ENCODE peak calls at places on chromosomes 3 and 15, in seven cellular contexts. N is AG10803, V is Calu3, K is kidney epithelial cell, A is T-helper 2 cell, L is lower lobe of right lung, Y is posterior cingulate gyrus. R is an unnamed sample.

GRCh38 chr15:52255008-52255407 is 40.6 kb downstream of the MYO5C start:
- DNase-seq in N (peak), V (no peak), K (no peak), A (no peak), L (no peak), Y (no peak), R (no peak)

GRCh38 chr3:107892960-107893359 is 197.9 kb downstream of the CD47 start:
- DNase-seq in N (peak), V (no peak), K (no peak), A (no peak), L (no peak), Y (no peak), R (no peak)

GRCh38 chr3:136070953-136071949 is 105.7 kb downstream of the PPP2R3A start:
- DNase-seq in N (peak), V (no peak), K (no peak), A (no peak), L (no peak), Y (no peak), R (peak)

GRCh38 chr3:169604568-169604967 is 58.9 kb downstream of the MECOM start:
- DNase-seq in N (peak), V (peak), K (no peak), A (no peak), L (no peak), Y (no peak), R (no peak)

GRCh38 chr15:52163321-52164190 is 27.6 kb downstream of the GNB5 start:
- DNase-seq in N (no peak), V (no peak), K (no peak), A (no peak), L (no peak), Y (peak), R (peak)

GRCh38 chr3:51703026-51703775 is 3.7 kb upstream of the GRM2 start:
- DNase-seq in N (no peak), V (no peak), K (no peak), A (no peak), L (peak), Y (peak), R (no peak)

GRCh38 chr3:76859596-76859995 is 180.3 kb upstream of the ROBO2 start:
- DNase-seq in N (no peak), V (no peak), K (no peak), A (no peak), L (no peak), Y (no peak), R (peak)

GRCh38 chr3:32994045-32994444 is 42.6 kb downstream of the CCR4 start:
- DNase-seq in N (no peak), V (no peak), K (no peak), A (no peak), L (no peak), Y (no peak), R (no peak)

GRCh38 chr3:124951511-124952390 is 17.2 kb upstream of the MUC13 start:
- DNase-seq in N (peak), V (no peak), K (no peak), A (no peak), L (no peak), Y (no peak), R (peak)

GRCh38 chr15:91849749-91850161 is 3.8 kb upstream of the SLCO3A1 start:
- DNase-seq in N (peak), V (no peak), K (no peak), A (no peak), L (no peak), Y (no peak), R (peak)

GRCh38 chr3:8741581-8742355 is 8.2 kb downstream of the CAV3 start:
- DNase-seq in N (peak), V (peak), K (peak), A (no peak), L (no peak), Y (peak), R (peak)

GRCh38 chr3:189144645-189145044 is 27.1 kb upstream of the TPRG1 start:
- DNase-seq in N (peak), V (peak), K (no peak), A (no peak), L (no peak), Y (no peak), R (no peak)

GRCh38 chr3:41612853-41613252 is 349.1 kb downstream of the ULK4 start:
- DNase-seq in N (no peak), V (no peak), K (no peak), A (no peak), L (no peak), Y (no peak), R (no peak)

GRCh38 chr3:176521531-176522175 is 675.6 kb downstream of the TBL1XR1 start:
- DNase-seq in N (peak), V (no peak), K (no peak), A (no peak), L (no peak), Y (no peak), R (peak)

GRCh38 chr3:13537926-13538325 is 11.0 kb upstream of the FBLN2 start:
- DNase-seq in N (peak), V (peak), K (peak), A (no peak), L (no peak), Y (no peak), R (no peak)

GRCh38 chr3:27593173-27593572 is 109.0 kb upstream of the SLC4A7 start:
- DNase-seq in N (no peak), V (no peak), K (no peak), A (no peak), L (no peak), Y (no peak), R (no peak)

GRCh38 chr15:89016549-89017041 is 71.7 kb upstream of the ABHD2 start:
- DNase-seq in N (peak), V (peak), K (peak), A (no peak), L (no peak), Y (no peak), R (no peak)

GRCh38 chr15:39479916-39480315 is 101.0 kb upstream of the THBS1 start:
- DNase-seq in N (no peak), V (no peak), K (no peak), A (no peak), L (no peak), Y (no peak), R (no peak)

GRCh38 chr3:98532275-98532637 is 478 bp downstream of the GPR15 start:
- DNase-seq in N (no peak), V (no peak), K (no peak), A (no peak), L (no peak), Y (no peak), R (no peak)

GRCh38 chr3:159795050-159795449 is 193.6 kb upstream of the IL12A start:
- DNase-seq in N (no peak), V (no peak), K (no peak), A (no peak), L (no peak), Y (no peak), R (no peak)

GRCh38 chr3:78737988-78738387 is 1029.8 kb downstream of the ROBO1 start:
- DNase-seq in N (no peak), V (no peak), K (no peak), A (no peak), L (no peak), Y (no peak), R (peak)

GRCh38 chr3:43693594-43693993 is 2.9 kb downstream of the ABHD5 start:
- DNase-seq in N (peak), V (no peak), K (no peak), A (no peak), L (no peak), Y (no peak), R (no peak)

GRCh38 chr3:109874900-109875735 is 537.8 kb upstream of the DPPA4 start:
- DNase-seq in N (no peak), V (no peak), K (no peak), A (no peak), L (no peak), Y (peak), R (no peak)

GRCh38 chr15:54410481-54410880 is 432.2 kb downstream of the UNC13C start:
- DNase-seq in N (no peak), V (no peak), K (no peak), A (no peak), L (no peak), Y (no peak), R (no peak)

GRCh38 chr3:151837057-151837456 is 23.1 kb downstream of the AADAC start:
- DNase-seq in N (peak), V (peak), K (peak), A (no peak), L (no peak), Y (no peak), R (peak)

GRCh38 chr3:45640724-45641361 is 46.3 kb downstream of the LIMD1 start:
- DNase-seq in N (no peak), V (peak), K (no peak), A (no peak), L (no peak), Y (peak), R (no peak)

GRCh38 chr3:17579289-17580031 is 163.0 kb downstream of the TBC1D5 start:
- DNase-seq in N (no peak), V (no peak), K (no peak), A (no peak), L (no peak), Y (no peak), R (no peak)

GRCh38 chr3:38646062-38646461 is 3.4 kb downstream of the SCN5A start:
- DNase-seq in N (no peak), V (no peak), K (no peak), A (no peak), L (no peak), Y (no peak), R (no peak)

GRCh38 chr3:192727032-192727847 is at the start of gene FGF12:
- DNase-seq in N (peak), V (peak), K (peak), A (no peak), L (peak), Y (peak), R (peak)

GRCh38 chr3:111751961-111752360 is 107.1 kb upstream of the PHLDB2 start:
- DNase-seq in N (peak), V (no peak), K (no peak), A (no peak), L (no peak), Y (no peak), R (peak)

GRCh38 chr15:23642413-23643044 is 5.1 kb downstream of the MAGEL2 start:
- DNase-seq in N (peak), V (peak), K (no peak), A (no peak), L (peak), Y (peak), R (peak)

GRCh38 chr15:40471105-40471777 is 457 bp downstream of the CHST14 start:
- DNase-seq in N (peak), V (peak), K (no peak), A (no peak), L (no peak), Y (no peak), R (peak)

GRCh38 chr3:141894524-141895176 is 18.2 kb downstream of the ATP1B3 start:
- DNase-seq in N (peak), V (peak), K (no peak), A (no peak), L (no peak), Y (no peak), R (no peak)

GRCh38 chr3:57006949-57007419 is 53.5 kb upstream of the SPATA12 start:
- DNase-seq in N (peak), V (peak), K (no peak), A (no peak), L (peak), Y (no peak), R (peak)

GRCh38 chr3:98791341-98792325 is 28.5 kb downstream of the ST3GAL6 start:
- DNase-seq in N (no peak), V (no peak), K (no peak), A (no peak), L (no peak), Y (no peak), R (no peak)

GRCh38 chr3:111238896-111239295 is 167.3 kb downstream of the NECTIN3 start:
- DNase-seq in N (no peak), V (no peak), K (no peak), A (no peak), L (no peak), Y (no peak), R (no peak)

R was measured in SJCRH30.